ENCODE peak calls at places on chromosomes 3 and 15, in six cellular contexts. R is AG09309; V is dorsolateral prefrontal cortex; L is activated CD8-positive, alpha-beta memory T cell treated with anti-CD3 and anti-CD28 coated beads for 48 hours; X is GM12892; P is nucleus accumbens. M is an unnamed sample.
A peak's percentile ranks its signal among the peaks of the same experiment; 100 is the strongest.

GRCh38 chr3:182420741-182421140 is 372.6 kb upstream of the ATP11B start:
- DNase-seq in R (no peak), V (no peak), L (no peak), X (no peak), P (no peak), M (no peak)

GRCh38 chr15:21260966-21261395 is 179.3 kb downstream of the POTEB3 start:
- DNase-seq in R (no peak), V (peak; percentile 40), L (no peak), X (no peak), P (no peak), M (no peak)

GRCh38 chr3:46725663-46726314 is 8.1 kb upstream of the PRSS50 start:
- DNase-seq in R (no peak), V (no peak), L (no peak), X (no peak), P (no peak), M (no peak)

GRCh38 chr15:80568298-80568697 is 126.8 kb upstream of the ABHD17C start:
- DNase-seq in R (no peak), V (no peak), L (no peak), X (no peak), P (no peak), M (no peak)

GRCh38 chr3:20462226-20462625 is 276.2 kb upstream of the SGO1 start:
- DNase-seq in R (no peak), V (no peak), L (no peak), X (no peak), P (no peak), M (no peak)

GRCh38 chr3:71585891-71586809 is 2.6 kb upstream of the FOXP1 start:
- DNase-seq in R (no peak), V (no peak), L (no peak), X (no peak), P (no peak), M (no peak)

GRCh38 chr3:184459355-184459754 is 79.5 kb downstream of the CHRD start:
- DNase-seq in R (peak; percentile 28), V (no peak), L (no peak), X (no peak), P (no peak), M (no peak)

GRCh38 chr3:151787626-151788025 is 26.3 kb upstream of the AADAC start:
- DNase-seq in R (no peak), V (no peak), L (no peak), X (no peak), P (no peak), M (no peak)

GRCh38 chr3:23094890-23095462 is 108.2 kb upstream of the UBE2E2 start:
- DNase-seq in R (no peak), V (no peak), L (no peak), X (no peak), P (no peak), M (no peak)

GRCh38 chr3:106261396-106261795 is 392.6 kb upstream of the CBLB start:
- DNase-seq in R (no peak), V (no peak), L (no peak), X (no peak), P (no peak), M (no peak)

M was measured in HFF-Myc.